ENCODE peak calls at places on chromosomes 12 and 14, in nine cellular contexts. One of them, this sample, is unnamed.

GRCh38 chr14:93133476-93133875 is 17.8 kb upstream of the ITPK1 start:
- DNase-seq in erythroblast: no peak
- DNase-seq in activated CD4-positive, alpha-beta T cell treated with anti-CD3 and anti-CD28 coated beads, Interleukin-2, amount 50 U/mL, for 4 hours: no peak
- DNase-seq in HepG2: no peak
- DNase-seq in activated T-cell treated with anti-CD3 and anti-CD28 coated beads for 24 hours: no peak
- DNase-seq in ELR: peak; percentile 43
- DNase-seq in foreskin fibroblast: peak; percentile 76
- DNase-seq in naive thymus-derived CD4-positive, alpha-beta T cell: no peak
- DNase-seq in aorta: no peak
- DNase-seq in this sample: no peak

GRCh38 chr12:39959016-39959415 is 146.9 kb downstream of the SLC2A13 start:
- DNase-seq in erythroblast: no peak
- DNase-seq in activated CD4-positive, alpha-beta T cell treated with anti-CD3 and anti-CD28 coated beads, Interleukin-2, amount 50 U/mL, for 4 hours: no peak
- DNase-seq in HepG2: no peak
- DNase-seq in activated T-cell treated with anti-CD3 and anti-CD28 coated beads for 24 hours: no peak
- DNase-seq in ELR: no peak
- DNase-seq in foreskin fibroblast: no peak
- DNase-seq in naive thymus-derived CD4-positive, alpha-beta T cell: no peak
- DNase-seq in aorta: no peak
- DNase-seq in this sample: no peak

GRCh38 chr12:99960312-99960711 is 24.4 kb downstream of the ANKS1B start:
- DNase-seq in erythroblast: no peak
- DNase-seq in activated CD4-positive, alpha-beta T cell treated with anti-CD3 and anti-CD28 coated beads, Interleukin-2, amount 50 U/mL, for 4 hours: no peak
- DNase-seq in HepG2: no peak
- DNase-seq in activated T-cell treated with anti-CD3 and anti-CD28 coated beads for 24 hours: no peak
- DNase-seq in ELR: no peak
- DNase-seq in foreskin fibroblast: peak; percentile 1
- DNase-seq in naive thymus-derived CD4-positive, alpha-beta T cell: no peak
- DNase-seq in aorta: no peak
- DNase-seq in this sample: no peak

GRCh38 chr14:80872645-80873044 is 68.9 kb downstream of the CEP128 start:
- DNase-seq in erythroblast: no peak
- DNase-seq in activated CD4-positive, alpha-beta T cell treated with anti-CD3 and anti-CD28 coated beads, Interleukin-2, amount 50 U/mL, for 4 hours: no peak
- DNase-seq in HepG2: no peak
- DNase-seq in activated T-cell treated with anti-CD3 and anti-CD28 coated beads for 24 hours: no peak
- DNase-seq in ELR: no peak
- DNase-seq in foreskin fibroblast: no peak
- DNase-seq in naive thymus-derived CD4-positive, alpha-beta T cell: no peak
- DNase-seq in aorta: no peak
- DNase-seq in this sample: no peak

GRCh38 chr14:52848626-52849025 is 57.2 kb upstream of the GNPNAT1 start:
- DNase-seq in erythroblast: no peak
- DNase-seq in activated CD4-positive, alpha-beta T cell treated with anti-CD3 and anti-CD28 coated beads, Interleukin-2, amount 50 U/mL, for 4 hours: no peak
- DNase-seq in HepG2: no peak
- DNase-seq in activated T-cell treated with anti-CD3 and anti-CD28 coated beads for 24 hours: no peak
- DNase-seq in ELR: no peak
- DNase-seq in foreskin fibroblast: peak; percentile 69
- DNase-seq in naive thymus-derived CD4-positive, alpha-beta T cell: no peak
- DNase-seq in aorta: no peak
- DNase-seq in this sample: peak; percentile 64

GRCh38 chr14:66495214-66496098 is 9.3 kb downstream of the CCDC196 start:
- DNase-seq in erythroblast: peak; percentile 68
- DNase-seq in activated CD4-positive, alpha-beta T cell treated with anti-CD3 and anti-CD28 coated beads, Interleukin-2, amount 50 U/mL, for 4 hours: no peak
- DNase-seq in HepG2: peak; percentile 65
- DNase-seq in activated T-cell treated with anti-CD3 and anti-CD28 coated beads for 24 hours: no peak
- DNase-seq in ELR: peak; percentile 74
- DNase-seq in foreskin fibroblast: peak; percentile 51
- DNase-seq in naive thymus-derived CD4-positive, alpha-beta T cell: peak; percentile 27
- DNase-seq in aorta: peak; percentile 40
- DNase-seq in this sample: peak; percentile 55

GRCh38 chr12:64566882-64567517 is 43.3 kb upstream of the RASSF3 start:
- DNase-seq in erythroblast: no peak
- DNase-seq in activated CD4-positive, alpha-beta T cell treated with anti-CD3 and anti-CD28 coated beads, Interleukin-2, amount 50 U/mL, for 4 hours: no peak
- DNase-seq in HepG2: no peak
- DNase-seq in activated T-cell treated with anti-CD3 and anti-CD28 coated beads for 24 hours: no peak
- DNase-seq in ELR: no peak
- DNase-seq in foreskin fibroblast: no peak
- DNase-seq in naive thymus-derived CD4-positive, alpha-beta T cell: no peak
- DNase-seq in aorta: no peak
- DNase-seq in this sample: no peak

GRCh38 chr12:96233941-96234461 is 39.8 kb downstream of the ELK3 start:
- DNase-seq in erythroblast: no peak
- DNase-seq in activated CD4-positive, alpha-beta T cell treated with anti-CD3 and anti-CD28 coated beads, Interleukin-2, amount 50 U/mL, for 4 hours: no peak
- DNase-seq in HepG2: no peak
- DNase-seq in activated T-cell treated with anti-CD3 and anti-CD28 coated beads for 24 hours: no peak
- DNase-seq in ELR: no peak
- DNase-seq in foreskin fibroblast: peak; percentile 94
- DNase-seq in naive thymus-derived CD4-positive, alpha-beta T cell: no peak
- DNase-seq in aorta: peak; percentile 94
- DNase-seq in this sample: no peak

GRCh38 chr12:109157986-109158385 is 41.6 kb downstream of the ACACB start:
- DNase-seq in erythroblast: no peak
- DNase-seq in activated CD4-positive, alpha-beta T cell treated with anti-CD3 and anti-CD28 coated beads, Interleukin-2, amount 50 U/mL, for 4 hours: no peak
- DNase-seq in HepG2: no peak
- DNase-seq in activated T-cell treated with anti-CD3 and anti-CD28 coated beads for 24 hours: no peak
- DNase-seq in ELR: no peak
- DNase-seq in foreskin fibroblast: no peak
- DNase-seq in naive thymus-derived CD4-positive, alpha-beta T cell: no peak
- DNase-seq in aorta: no peak
- DNase-seq in this sample: no peak

GRCh38 chr14:105891221-105891602 is 364.8 kb downstream of the TMEM121 start:
- DNase-seq in erythroblast: no peak
- DNase-seq in activated CD4-positive, alpha-beta T cell treated with anti-CD3 and anti-CD28 coated beads, Interleukin-2, amount 50 U/mL, for 4 hours: no peak
- DNase-seq in HepG2: no peak
- DNase-seq in activated T-cell treated with anti-CD3 and anti-CD28 coated beads for 24 hours: no peak
- DNase-seq in ELR: no peak
- DNase-seq in foreskin fibroblast: no peak
- DNase-seq in naive thymus-derived CD4-positive, alpha-beta T cell: no peak
- DNase-seq in aorta: peak; percentile 24
- DNase-seq in this sample: no peak

GRCh38 chr14:105935384-105935783 is 409.0 kb downstream of the TMEM121 start:
- DNase-seq in erythroblast: no peak
- DNase-seq in activated CD4-positive, alpha-beta T cell treated with anti-CD3 and anti-CD28 coated beads, Interleukin-2, amount 50 U/mL, for 4 hours: no peak
- DNase-seq in HepG2: no peak
- DNase-seq in activated T-cell treated with anti-CD3 and anti-CD28 coated beads for 24 hours: no peak
- DNase-seq in ELR: no peak
- DNase-seq in foreskin fibroblast: no peak
- DNase-seq in naive thymus-derived CD4-positive, alpha-beta T cell: no peak
- DNase-seq in aorta: no peak
- DNase-seq in this sample: no peak

GRCh38 chr14:94867931-94868597 is 98.2 kb upstream of the GSC start:
- DNase-seq in erythroblast: no peak
- DNase-seq in activated CD4-positive, alpha-beta T cell treated with anti-CD3 and anti-CD28 coated beads, Interleukin-2, amount 50 U/mL, for 4 hours: no peak
- DNase-seq in HepG2: no peak
- DNase-seq in activated T-cell treated with anti-CD3 and anti-CD28 coated beads for 24 hours: no peak
- DNase-seq in ELR: peak; percentile 53
- DNase-seq in foreskin fibroblast: no peak
- DNase-seq in naive thymus-derived CD4-positive, alpha-beta T cell: no peak
- DNase-seq in aorta: no peak
- DNase-seq in this sample: no peak

GRCh38 chr14:61192970-61193369 is 88.2 kb downstream of the TMEM30B start:
- DNase-seq in erythroblast: no peak
- DNase-seq in activated CD4-positive, alpha-beta T cell treated with anti-CD3 and anti-CD28 coated beads, Interleukin-2, amount 50 U/mL, for 4 hours: no peak
- DNase-seq in HepG2: no peak
- DNase-seq in activated T-cell treated with anti-CD3 and anti-CD28 coated beads for 24 hours: no peak
- DNase-seq in ELR: no peak
- DNase-seq in foreskin fibroblast: peak; percentile 77
- DNase-seq in naive thymus-derived CD4-positive, alpha-beta T cell: no peak
- DNase-seq in aorta: no peak
- DNase-seq in this sample: no peak

GRCh38 chr14:64701660-64702059 is 2.6 kb upstream of the PLEKHG3 start:
- DNase-seq in erythroblast: no peak
- DNase-seq in activated CD4-positive, alpha-beta T cell treated with anti-CD3 and anti-CD28 coated beads, Interleukin-2, amount 50 U/mL, for 4 hours: no peak
- DNase-seq in HepG2: no peak
- DNase-seq in activated T-cell treated with anti-CD3 and anti-CD28 coated beads for 24 hours: no peak
- DNase-seq in ELR: no peak
- DNase-seq in foreskin fibroblast: no peak
- DNase-seq in naive thymus-derived CD4-positive, alpha-beta T cell: no peak
- DNase-seq in aorta: no peak
- DNase-seq in this sample: no peak

GRCh38 chr12:13425766-13426165 is 229.2 kb downstream of the EMP1 start:
- DNase-seq in erythroblast: no peak
- DNase-seq in activated CD4-positive, alpha-beta T cell treated with anti-CD3 and anti-CD28 coated beads, Interleukin-2, amount 50 U/mL, for 4 hours: no peak
- DNase-seq in HepG2: no peak
- DNase-seq in activated T-cell treated with anti-CD3 and anti-CD28 coated beads for 24 hours: no peak
- DNase-seq in ELR: peak; percentile 92
- DNase-seq in foreskin fibroblast: peak; percentile 48
- DNase-seq in naive thymus-derived CD4-positive, alpha-beta T cell: no peak
- DNase-seq in aorta: no peak
- DNase-seq in this sample: no peak

GRCh38 chr12:57518176-57518919 is 2.0 kb downstream of the DDIT3 start:
- DNase-seq in erythroblast: no peak
- DNase-seq in activated CD4-positive, alpha-beta T cell treated with anti-CD3 and anti-CD28 coated beads, Interleukin-2, amount 50 U/mL, for 4 hours: no peak
- DNase-seq in HepG2: no peak
- DNase-seq in activated T-cell treated with anti-CD3 and anti-CD28 coated beads for 24 hours: no peak
- DNase-seq in ELR: no peak
- DNase-seq in foreskin fibroblast: no peak
- DNase-seq in naive thymus-derived CD4-positive, alpha-beta T cell: no peak
- DNase-seq in aorta: no peak
- DNase-seq in this sample: no peak

GRCh38 chr12:95182868-95183415 is 34.3 kb downstream of the FGD6 start:
- DNase-seq in erythroblast: peak; percentile 58
- DNase-seq in activated CD4-positive, alpha-beta T cell treated with anti-CD3 and anti-CD28 coated beads, Interleukin-2, amount 50 U/mL, for 4 hours: no peak
- DNase-seq in HepG2: no peak
- DNase-seq in activated T-cell treated with anti-CD3 and anti-CD28 coated beads for 24 hours: no peak
- DNase-seq in ELR: peak; percentile 86
- DNase-seq in foreskin fibroblast: peak; percentile 42
- DNase-seq in naive thymus-derived CD4-positive, alpha-beta T cell: no peak
- DNase-seq in aorta: no peak
- DNase-seq in this sample: no peak

GRCh38 chr12:45893240-45893639 is 97.1 kb downstream of the SCAF11 start:
- DNase-seq in erythroblast: peak; percentile 25
- DNase-seq in activated CD4-positive, alpha-beta T cell treated with anti-CD3 and anti-CD28 coated beads, Interleukin-2, amount 50 U/mL, for 4 hours: no peak
- DNase-seq in HepG2: peak; percentile 13
- DNase-seq in activated T-cell treated with anti-CD3 and anti-CD28 coated beads for 24 hours: no peak
- DNase-seq in ELR: peak; percentile 53
- DNase-seq in foreskin fibroblast: no peak
- DNase-seq in naive thymus-derived CD4-positive, alpha-beta T cell: no peak
- DNase-seq in aorta: no peak
- DNase-seq in this sample: no peak

GRCh38 chr14:61547186-61548121 is 147.9 kb upstream of the HIF1A start:
- DNase-seq in erythroblast: no peak
- DNase-seq in activated CD4-positive, alpha-beta T cell treated with anti-CD3 and anti-CD28 coated beads, Interleukin-2, amount 50 U/mL, for 4 hours: no peak
- DNase-seq in HepG2: no peak
- DNase-seq in activated T-cell treated with anti-CD3 and anti-CD28 coated beads for 24 hours: no peak
- DNase-seq in ELR: peak; percentile 90
- DNase-seq in foreskin fibroblast: peak; percentile 87
- DNase-seq in naive thymus-derived CD4-positive, alpha-beta T cell: no peak
- DNase-seq in aorta: peak; percentile 77
- DNase-seq in this sample: no peak

GRCh38 chr12:46556820-46557524 is 184.4 kb upstream of the SLC38A2 start:
- DNase-seq in erythroblast: no peak
- DNase-seq in activated CD4-positive, alpha-beta T cell treated with anti-CD3 and anti-CD28 coated beads, Interleukin-2, amount 50 U/mL, for 4 hours: no peak
- DNase-seq in HepG2: no peak
- DNase-seq in activated T-cell treated with anti-CD3 and anti-CD28 coated beads for 24 hours: peak; percentile 6
- DNase-seq in ELR: peak; percentile 99
- DNase-seq in foreskin fibroblast: peak; percentile 91
- DNase-seq in naive thymus-derived CD4-positive, alpha-beta T cell: no peak
- DNase-seq in aorta: no peak
- DNase-seq in this sample: no peak